ENCODE peak calls at places on chromosomes 3 and 15, in seven cellular contexts. One of them, this sample, is unnamed. For H3K9me3, the result is how much of the 10 kb centered on the place peaks cover.

GRCh38 chr15:61383421-61383820 is 154.3 kb upstream of the RORA start:
- DNase-seq in ovary: no peak
- DNase-seq in AG04450: no peak
- DNase-seq in thoracic aorta: no peak
- DNase-seq in heart right ventricle: no peak
- DNase-seq in psoas muscle: no peak
- DNase-seq in mucosa of descending colon: no peak
- DNase-seq in this sample: no peak

GRCh38 chr15:64092075-64092820 is 1.4 kb downstream of the CIAO2A start:
- DNase-seq in ovary: no peak
- DNase-seq in AG04450: no peak
- DNase-seq in thoracic aorta: no peak
- DNase-seq in heart right ventricle: no peak
- DNase-seq in psoas muscle: no peak
- DNase-seq in mucosa of descending colon: no peak
- DNase-seq in this sample: no peak

GRCh38 chr15:43868412-43868811 is 41.6 kb downstream of the WDR76 start:
- DNase-seq in ovary: no peak
- DNase-seq in AG04450: no peak
- DNase-seq in thoracic aorta: no peak
- DNase-seq in heart right ventricle: no peak
- DNase-seq in psoas muscle: no peak
- DNase-seq in mucosa of descending colon: no peak
- DNase-seq in this sample: no peak

GRCh38 chr3:125916376-125916978 is 52.5 kb upstream of the ROPN1B start:
- DNase-seq in ovary: peak
- DNase-seq in AG04450: peak
- DNase-seq in thoracic aorta: no peak
- DNase-seq in heart right ventricle: peak
- DNase-seq in psoas muscle: no peak
- DNase-seq in mucosa of descending colon: no peak
- DNase-seq in this sample: no peak

GRCh38 chr3:26070854-26071253 is 281.0 kb downstream of the OXSM start:
- DNase-seq in ovary: no peak
- DNase-seq in AG04450: no peak
- DNase-seq in thoracic aorta: no peak
- DNase-seq in heart right ventricle: no peak
- DNase-seq in psoas muscle: no peak
- DNase-seq in mucosa of descending colon: no peak
- DNase-seq in this sample: no peak

GRCh38 chr3:116423365-116423764 is 21.9 kb downstream of the LSAMP start:
- DNase-seq in ovary: no peak
- DNase-seq in AG04450: no peak
- DNase-seq in thoracic aorta: no peak
- DNase-seq in heart right ventricle: no peak
- DNase-seq in psoas muscle: no peak
- DNase-seq in mucosa of descending colon: no peak
- DNase-seq in this sample: no peak

GRCh38 chr15:35481992-35482391 is 64.0 kb downstream of the DPH6 start:
- DNase-seq in ovary: no peak
- DNase-seq in AG04450: peak
- DNase-seq in thoracic aorta: no peak
- DNase-seq in heart right ventricle: no peak
- DNase-seq in psoas muscle: no peak
- DNase-seq in mucosa of descending colon: no peak
- DNase-seq in this sample: no peak

GRCh38 chr15:44882499-44882968 is 74.0 kb upstream of the TERB2 start:
- DNase-seq in ovary: no peak
- DNase-seq in AG04450: no peak
- DNase-seq in thoracic aorta: no peak
- DNase-seq in heart right ventricle: no peak
- DNase-seq in psoas muscle: no peak
- DNase-seq in mucosa of descending colon: no peak
- DNase-seq in this sample: no peak

GRCh38 chr15:80173022-80173759 is 20.4 kb downstream of the FAH start:
- DNase-seq in ovary: peak
- DNase-seq in AG04450: no peak
- DNase-seq in thoracic aorta: no peak
- DNase-seq in heart right ventricle: peak
- DNase-seq in psoas muscle: peak
- DNase-seq in mucosa of descending colon: peak
- DNase-seq in this sample: peak

GRCh38 chr15:57500979-57501576 is 90.6 kb upstream of the MYZAP start:
- DNase-seq in ovary: no peak
- DNase-seq in AG04450: no peak
- DNase-seq in thoracic aorta: no peak
- DNase-seq in heart right ventricle: no peak
- DNase-seq in psoas muscle: no peak
- DNase-seq in mucosa of descending colon: no peak
- DNase-seq in this sample: no peak

GRCh38 chr3:149909923-149910322 is 60.8 kb downstream of the PFN2 start:
- DNase-seq in ovary: no peak
- DNase-seq in AG04450: no peak
- DNase-seq in thoracic aorta: no peak
- DNase-seq in heart right ventricle: no peak
- DNase-seq in psoas muscle: no peak
- DNase-seq in mucosa of descending colon: no peak
- DNase-seq in this sample: no peak

GRCh38 chr15:65361708-65362459 is 15.9 kb downstream of the IGDCC3 start:
- DNase-seq in ovary: no peak
- DNase-seq in AG04450: no peak
- DNase-seq in thoracic aorta: no peak
- DNase-seq in heart right ventricle: no peak
- DNase-seq in psoas muscle: no peak
- DNase-seq in mucosa of descending colon: no peak
- DNase-seq in this sample: no peak

GRCh38 chr15:41640985-41641384 is 19.2 kb upstream of the MGA start:
- DNase-seq in ovary: no peak
- DNase-seq in AG04450: no peak
- DNase-seq in thoracic aorta: no peak
- DNase-seq in heart right ventricle: no peak
- DNase-seq in psoas muscle: no peak
- DNase-seq in mucosa of descending colon: no peak
- DNase-seq in this sample: no peak

GRCh38 chr3:101542952-101543351 is 18.7 kb upstream of the TRMT10C start:
- DNase-seq in ovary: no peak
- DNase-seq in AG04450: no peak
- DNase-seq in thoracic aorta: no peak
- DNase-seq in heart right ventricle: no peak
- DNase-seq in psoas muscle: no peak
- DNase-seq in mucosa of descending colon: no peak
- DNase-seq in this sample: no peak

GRCh38 chr15:87669846-87670245 is 586.7 kb downstream of the NTRK3 start:
- DNase-seq in ovary: no peak
- DNase-seq in AG04450: no peak
- DNase-seq in thoracic aorta: no peak
- DNase-seq in heart right ventricle: no peak
- DNase-seq in psoas muscle: no peak
- DNase-seq in mucosa of descending colon: no peak
- DNase-seq in this sample: no peak

GRCh38 chr3:128052831-128053419 is 688 bp downstream of the SEC61A1 start:
- DNase-seq in ovary: no peak
- DNase-seq in AG04450: no peak
- DNase-seq in thoracic aorta: no peak
- DNase-seq in heart right ventricle: no peak
- DNase-seq in psoas muscle: peak
- DNase-seq in mucosa of descending colon: no peak
- DNase-seq in this sample: no peak

GRCh38 chr3:39234705-39235104 is 42.3 kb upstream of the XIRP1 start:
- DNase-seq in ovary: no peak
- DNase-seq in AG04450: no peak
- DNase-seq in thoracic aorta: no peak
- DNase-seq in heart right ventricle: no peak
- DNase-seq in psoas muscle: no peak
- DNase-seq in mucosa of descending colon: no peak
- DNase-seq in this sample: no peak

GRCh38 chr15:83364541-83364940 is 80.1 kb upstream of the BNC1 start:
- DNase-seq in ovary: no peak
- DNase-seq in AG04450: no peak
- DNase-seq in thoracic aorta: no peak
- DNase-seq in heart right ventricle: no peak
- DNase-seq in psoas muscle: no peak
- DNase-seq in mucosa of descending colon: no peak
- DNase-seq in this sample: no peak

GRCh38 chr3:45954306-45954705 is 11.0 kb downstream of the CXCR6 start:
- DNase-seq in ovary: no peak
- DNase-seq in AG04450: no peak
- DNase-seq in thoracic aorta: no peak
- DNase-seq in heart right ventricle: no peak
- DNase-seq in psoas muscle: no peak
- DNase-seq in mucosa of descending colon: no peak
- DNase-seq in this sample: no peak

GRCh38 chr3:131688370-131688769 is 185.6 kb upstream of the MRPL3 start:
- DNase-seq in ovary: no peak
- DNase-seq in AG04450: no peak
- DNase-seq in thoracic aorta: no peak
- DNase-seq in heart right ventricle: no peak
- DNase-seq in psoas muscle: no peak
- DNase-seq in mucosa of descending colon: no peak
- DNase-seq in this sample: no peak

GRCh38 chr3:385151-385550 is 188.6 kb downstream of the CHL1 start:
- DNase-seq in ovary: no peak
- DNase-seq in AG04450: no peak
- DNase-seq in thoracic aorta: no peak
- DNase-seq in heart right ventricle: no peak
- DNase-seq in psoas muscle: no peak
- DNase-seq in mucosa of descending colon: no peak
- DNase-seq in this sample: no peak

GRCh38 chr3:16474304-16474703 is 39.2 kb downstream of the RFTN1 start:
- DNase-seq in ovary: no peak
- DNase-seq in AG04450: no peak
- DNase-seq in thoracic aorta: no peak
- DNase-seq in heart right ventricle: no peak
- DNase-seq in psoas muscle: no peak
- DNase-seq in mucosa of descending colon: no peak
- DNase-seq in this sample: no peak

GRCh38 chr3:176068750-176069149 is 1128.5 kb downstream of the TBL1XR1 start:
- DNase-seq in ovary: no peak
- DNase-seq in AG04450: no peak
- DNase-seq in thoracic aorta: no peak
- DNase-seq in heart right ventricle: no peak
- DNase-seq in psoas muscle: no peak
- DNase-seq in mucosa of descending colon: no peak
- DNase-seq in this sample: no peak

GRCh38 chr3:11059090-11059798 is 66.7 kb downstream of the SLC6A1 start:
- DNase-seq in ovary: peak
- DNase-seq in AG04450: peak
- DNase-seq in thoracic aorta: peak
- DNase-seq in heart right ventricle: no peak
- DNase-seq in psoas muscle: peak
- DNase-seq in mucosa of descending colon: peak
- DNase-seq in this sample: no peak

GRCh38 chr3:23644741-23645140 is 161.0 kb upstream of the UBE2E1 start:
- DNase-seq in ovary: no peak
- DNase-seq in AG04450: no peak
- DNase-seq in thoracic aorta: no peak
- DNase-seq in heart right ventricle: no peak
- DNase-seq in psoas muscle: no peak
- DNase-seq in mucosa of descending colon: no peak
- DNase-seq in this sample: no peak

GRCh38 chr15:31439328-31439727 is 112.7 kb downstream of the KLF13 start:
- DNase-seq in ovary: no peak
- DNase-seq in AG04450: no peak
- DNase-seq in thoracic aorta: no peak
- DNase-seq in heart right ventricle: no peak
- DNase-seq in psoas muscle: peak
- DNase-seq in mucosa of descending colon: peak
- DNase-seq in this sample: no peak

GRCh38 chr3:56753206-56753605 is 48.5 kb downstream of the ARHGEF3 start:
- DNase-seq in ovary: no peak
- DNase-seq in AG04450: no peak
- DNase-seq in thoracic aorta: no peak
- DNase-seq in heart right ventricle: no peak
- DNase-seq in psoas muscle: no peak
- DNase-seq in mucosa of descending colon: no peak
- DNase-seq in this sample: no peak

DNA sequence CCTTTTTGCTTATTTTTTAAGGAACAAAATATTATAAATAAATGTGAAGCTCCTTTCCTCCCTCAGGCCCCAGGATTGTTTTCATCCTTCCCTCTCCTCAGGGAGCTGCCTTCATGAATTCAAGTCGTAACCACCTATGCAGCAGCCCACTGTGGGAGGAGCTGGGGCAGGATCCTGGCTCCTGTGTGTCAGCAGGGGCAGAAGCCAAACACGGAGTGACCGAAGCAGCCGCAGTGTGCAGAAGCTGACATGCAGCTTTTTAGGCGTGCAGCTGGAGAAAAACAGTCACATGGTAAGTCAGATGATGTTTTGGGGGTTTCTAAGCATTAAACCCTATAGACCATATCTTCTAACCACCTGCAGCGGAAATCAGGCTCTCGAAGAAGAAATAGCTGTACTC is 231.3 kb downstream of the OCA2 start:
- DNase-seq in ovary: no peak
- DNase-seq in AG04450: no peak
- DNase-seq in thoracic aorta: no peak
- DNase-seq in heart right ventricle: no peak
- DNase-seq in psoas muscle: no peak
- DNase-seq in mucosa of descending colon: no peak
- DNase-seq in this sample: no peak
- H3K9me3 ChIP-seq in ovary: under half
- H3K9me3 ChIP-seq in AG04450: under half
- H3K9me3 ChIP-seq in thoracic aorta: under half
- H3K9me3 ChIP-seq in heart right ventricle: under half
- H3K9me3 ChIP-seq in psoas muscle: under half
- H3K9me3 ChIP-seq in mucosa of descending colon: half or more
- H3K9me3 ChIP-seq in this sample: under half

GRCh38 chr3:36540898-36541518 is 160.7 kb downstream of the STAC start:
- DNase-seq in ovary: no peak
- DNase-seq in AG04450: no peak
- DNase-seq in thoracic aorta: no peak
- DNase-seq in heart right ventricle: no peak
- DNase-seq in psoas muscle: no peak
- DNase-seq in mucosa of descending colon: no peak
- DNase-seq in this sample: no peak
- TF ChIP-seq CTCF in ovary: no peak
- TF ChIP-seq CTCF in AG04450: peak
- TF ChIP-seq CTCF in thoracic aorta: peak
- TF ChIP-seq CTCF in heart right ventricle: peak
- TF ChIP-seq CTCF in psoas muscle: peak
- TF ChIP-seq CTCF in mucosa of descending colon: peak
- TF ChIP-seq CTCF in this sample: no peak

DNA sequence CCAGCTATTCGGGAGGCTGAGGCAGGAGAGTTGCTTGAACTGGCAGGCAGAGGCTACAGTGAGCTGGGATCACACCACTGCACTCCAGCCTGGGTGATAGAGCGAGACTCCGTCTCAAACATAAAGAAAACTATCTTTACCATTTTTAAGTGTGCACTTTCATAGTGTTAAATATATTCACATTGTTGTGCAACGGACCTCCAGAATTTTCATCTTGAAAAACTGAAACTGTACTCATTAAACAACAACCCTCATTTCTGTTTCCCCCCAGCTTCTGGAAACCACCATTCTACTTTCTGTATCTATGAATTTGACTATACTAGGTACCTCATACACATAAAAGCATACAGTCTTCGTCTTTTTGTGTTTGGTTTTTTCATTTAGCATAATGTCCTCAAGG is 375.1 kb downstream of the SHQ1 start:
- DNase-seq in ovary: no peak
- DNase-seq in AG04450: no peak
- DNase-seq in thoracic aorta: no peak
- DNase-seq in heart right ventricle: no peak
- DNase-seq in psoas muscle: no peak
- DNase-seq in mucosa of descending colon: no peak
- DNase-seq in this sample: no peak
- H3K4me3 ChIP-seq in ovary: no peak
- H3K4me3 ChIP-seq in AG04450: no peak
- H3K4me3 ChIP-seq in thoracic aorta: no peak
- H3K4me3 ChIP-seq in heart right ventricle: no peak
- H3K4me3 ChIP-seq in psoas muscle: no peak
- H3K4me3 ChIP-seq in mucosa of descending colon: no peak
- H3K4me3 ChIP-seq in this sample: no peak

GRCh38 chr3:196388946-196389345 is 43.3 kb downstream of the UBXN7 start:
- DNase-seq in ovary: no peak
- DNase-seq in AG04450: no peak
- DNase-seq in thoracic aorta: no peak
- DNase-seq in heart right ventricle: no peak
- DNase-seq in psoas muscle: no peak
- DNase-seq in mucosa of descending colon: no peak
- DNase-seq in this sample: no peak
- H3K9me3 ChIP-seq in ovary: under half
- H3K9me3 ChIP-seq in AG04450: under half
- H3K9me3 ChIP-seq in thoracic aorta: under half
- H3K9me3 ChIP-seq in heart right ventricle: under half
- H3K9me3 ChIP-seq in psoas muscle: under half
- H3K9me3 ChIP-seq in mucosa of descending colon: under half
- H3K9me3 ChIP-seq in this sample: under half